ENCODE peak calls at places on chromosomes 4 and X, in ten cellular contexts. O is GM12891; D is activated T-helper 1 cell treated with anti-CD3 and anti-CD28 coated beads, Interleukin-12 subunit alpha, Interleukin-12 subunit beta, Interleukin-2, Interleukin-4 antibody, amounts not matched to agents 30 ng/mL and 10 ng/mL and 1 ng/mL, durations not matched to agents 14 hours and 24 hours and 36 hours; S is amniotic epithelial cell; C is midbrain; F is T-helper 1 cell; R is T47D; K is nephron progenitor cell; U is stimulated activated CD4-positive, alpha-beta T cell treated with anti-CD3 and anti-CD28 coated beads, Interleukin-12 subunit alpha, Interleukin-12 subunit beta, amount 100 ng/mL, for 24 hours; M is myocyte. Z is an unnamed sample.

GRCh38 chr4:71930459-71930858 is 101.3 kb upstream of the NPFFR2 start:
- DNase-seq in F (no peak), M (no peak), S (no peak), R (no peak), D (no peak), K (no peak), C (no peak), O (no peak), U (no peak), Z (no peak)

GRCh38 chr4:36020351-36020750 is 224.0 kb downstream of the ARAP2 start:
- DNase-seq in M (no peak), S (peak; percentile 54), K (no peak), C (no peak), O (no peak), D (no peak), U (no peak), R (no peak), F (no peak), Z (no peak)

GRCh38 chr4:73859614-73860088 is 6.6 kb downstream of the PF4V1 start:
- DNase-seq in C (no peak), U (no peak), R (no peak), D (no peak), O (no peak), M (peak; percentile 32), K (no peak), F (no peak), S (peak; percentile 97), Z (no peak)

GRCh38 chrX:48976086-48976485 is 4.4 kb upstream of the KCND1 start:
- DNase-seq in K (no peak), F (no peak), R (no peak), C (no peak), O (no peak), S (no peak), D (no peak), M (no peak), U (no peak), Z (no peak)

GRCh38 chr4:15543537-15544195 is 74.0 kb downstream of the CC2D2A start:
- DNase-seq in D (no peak), O (no peak), K (no peak), S (no peak), F (no peak), U (no peak), R (no peak), C (no peak), M (no peak), Z (no peak)

GRCh38 chr4:131081069-131081468 is 1985.1 kb downstream of the C4orf33 start:
- DNase-seq in O (no peak), R (no peak), F (no peak), S (no peak), K (no peak), M (no peak), D (no peak), U (no peak), C (no peak), Z (no peak)

GRCh38 chr4:146367347-146367746 is 153.0 kb downstream of the REELD1 start:
- DNase-seq in O (no peak), U (no peak), M (no peak), F (no peak), K (no peak), C (no peak), R (no peak), D (no peak), S (no peak), Z (no peak)

GRCh38 chr4:177107288-177107901 is 202.3 kb upstream of the NEIL3 start:
- DNase-seq in S (peak; percentile 35), M (no peak), K (no peak), R (no peak), U (no peak), F (no peak), O (no peak), C (no peak), D (no peak), Z (no peak)

Z was measured in HuH-7.5.